ENCODE peak calls at places on chromosomes 6 and 20, in six cellular contexts. One of them, this sample, is unnamed.

GRCh38 chr6:58419321-58419720 is 1101.9 kb downstream of the PRIM2 start:
- DNase-seq in HepG2: no peak
- DNase-seq in breast epithelium: no peak
- DNase-seq in lower leg skin: no peak
- DNase-seq in ovary: no peak
- DNase-seq in endothelial cell of umbilical vein: no peak
- DNase-seq in this sample: no peak

GRCh38 chr20:57779401-57780003 is 69.7 kb upstream of the PMEPA1 start:
- DNase-seq in ovary: no peak
- DNase-seq in endothelial cell of umbilical vein: no peak
- DNase-seq in lower leg skin: peak
- DNase-seq in HepG2: no peak
- DNase-seq in breast epithelium: no peak
- DNase-seq in this sample: no peak

GRCh38 chr6:35496036-35496850 is 636 bp downstream of the TEAD3 start:
- DNase-seq in breast epithelium: no peak
- DNase-seq in lower leg skin: peak
- DNase-seq in HepG2: peak
- DNase-seq in ovary: peak
- DNase-seq in endothelial cell of umbilical vein: no peak
- DNase-seq in this sample: peak

GRCh38 chr20:63022501-63022900 is 15.7 kb upstream of the BHLHE23 start:
- DNase-seq in HepG2: no peak
- DNase-seq in lower leg skin: no peak
- DNase-seq in breast epithelium: no peak
- DNase-seq in endothelial cell of umbilical vein: no peak
- DNase-seq in ovary: no peak
- DNase-seq in this sample: no peak

GRCh38 chr6:153435787-153436186 is 304.7 kb upstream of the RGS17 start:
- DNase-seq in lower leg skin: no peak
- DNase-seq in endothelial cell of umbilical vein: no peak
- DNase-seq in HepG2: no peak
- DNase-seq in breast epithelium: no peak
- DNase-seq in ovary: no peak
- DNase-seq in this sample: no peak

GRCh38 chr6:108068618-108069017 is 5.9 kb downstream of the OSTM1 start:
- DNase-seq in ovary: no peak
- DNase-seq in lower leg skin: no peak
- DNase-seq in endothelial cell of umbilical vein: no peak
- DNase-seq in HepG2: no peak
- DNase-seq in breast epithelium: no peak
- DNase-seq in this sample: no peak

GRCh38 chr6:160102956-160103824 is 18.4 kb upstream of the SLC22A1 start:
- DNase-seq in breast epithelium: no peak
- DNase-seq in ovary: no peak
- DNase-seq in endothelial cell of umbilical vein: peak
- DNase-seq in HepG2: peak
- DNase-seq in lower leg skin: no peak
- DNase-seq in this sample: peak

GRCh38 chr20:36881888-36882287 is 6.0 kb downstream of the TLDC2 start:
- DNase-seq in endothelial cell of umbilical vein: no peak
- DNase-seq in lower leg skin: no peak
- DNase-seq in breast epithelium: no peak
- DNase-seq in ovary: no peak
- DNase-seq in HepG2: no peak
- DNase-seq in this sample: no peak

GRCh38 chr6:108609276-108609769 is 48.6 kb downstream of the FOXO3 start:
- DNase-seq in ovary: no peak
- DNase-seq in breast epithelium: no peak
- DNase-seq in endothelial cell of umbilical vein: no peak
- DNase-seq in HepG2: no peak
- DNase-seq in lower leg skin: no peak
- DNase-seq in this sample: no peak

GRCh38 chr6:157162756-157163433 is 160.4 kb downstream of the TMEM242 start:
- DNase-seq in ovary: no peak
- DNase-seq in HepG2: no peak
- DNase-seq in breast epithelium: no peak
- DNase-seq in endothelial cell of umbilical vein: no peak
- DNase-seq in lower leg skin: no peak
- DNase-seq in this sample: no peak
- TF ChIP-seq CTCF in ovary: no peak
- TF ChIP-seq CTCF in HepG2: no peak
- TF ChIP-seq CTCF in breast epithelium: no peak
- TF ChIP-seq CTCF in endothelial cell of umbilical vein: no peak
- TF ChIP-seq CTCF in lower leg skin: no peak
- TF ChIP-seq CTCF in this sample: no peak

DNA sequence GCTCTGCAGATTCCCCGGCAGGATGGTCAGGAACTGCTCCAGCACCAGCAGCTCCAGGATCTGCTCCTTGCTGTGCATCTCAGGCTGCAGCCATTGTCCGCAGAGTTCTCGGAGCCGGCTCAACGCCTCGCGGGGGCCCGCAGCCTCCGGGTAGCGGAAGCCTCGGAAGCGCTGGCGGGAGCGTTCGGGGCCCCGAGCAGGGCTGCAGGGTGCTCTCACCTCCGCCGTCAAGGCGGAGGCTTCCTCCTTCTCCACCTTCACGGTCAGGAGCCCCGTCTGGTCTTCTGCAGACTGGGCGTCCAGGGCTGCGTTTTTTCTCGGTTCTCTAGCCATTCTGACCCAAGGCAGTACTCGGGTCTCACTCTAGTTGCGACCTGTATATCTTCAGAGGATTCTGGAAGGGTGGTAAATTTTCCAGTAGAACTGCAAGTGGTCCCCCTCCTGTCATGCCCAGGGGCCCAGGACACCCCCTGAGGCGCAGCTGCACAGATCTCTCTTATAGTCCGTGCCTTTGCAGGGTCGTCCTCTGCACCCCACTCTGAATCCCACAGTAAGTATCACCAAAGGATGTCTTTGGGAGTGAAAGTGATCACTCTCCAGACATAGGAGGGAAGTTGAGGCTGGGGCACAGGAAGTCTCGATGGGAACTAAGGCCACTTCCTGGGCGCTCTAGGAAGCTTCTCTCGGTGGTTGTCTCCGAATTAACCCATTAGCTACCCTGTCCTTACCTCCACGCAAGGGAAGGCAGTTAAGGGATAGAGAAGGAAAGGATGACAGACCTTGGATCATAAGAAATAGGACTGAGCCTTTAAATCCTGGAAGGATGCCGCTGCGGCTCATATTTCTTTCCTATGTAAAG is at the start of gene ZKSCAN4:
- DNase-seq in endothelial cell of umbilical vein: peak
- DNase-seq in HepG2: peak
- DNase-seq in lower leg skin: peak
- DNase-seq in ovary: peak
- DNase-seq in breast epithelium: peak
- DNase-seq in this sample: peak
- H3K4me3 ChIP-seq in endothelial cell of umbilical vein: peak
- H3K4me3 ChIP-seq in HepG2: peak
- H3K4me3 ChIP-seq in lower leg skin: peak
- H3K4me3 ChIP-seq in ovary: peak
- H3K4me3 ChIP-seq in breast epithelium: peak
- H3K4me3 ChIP-seq in this sample: peak

DNA sequence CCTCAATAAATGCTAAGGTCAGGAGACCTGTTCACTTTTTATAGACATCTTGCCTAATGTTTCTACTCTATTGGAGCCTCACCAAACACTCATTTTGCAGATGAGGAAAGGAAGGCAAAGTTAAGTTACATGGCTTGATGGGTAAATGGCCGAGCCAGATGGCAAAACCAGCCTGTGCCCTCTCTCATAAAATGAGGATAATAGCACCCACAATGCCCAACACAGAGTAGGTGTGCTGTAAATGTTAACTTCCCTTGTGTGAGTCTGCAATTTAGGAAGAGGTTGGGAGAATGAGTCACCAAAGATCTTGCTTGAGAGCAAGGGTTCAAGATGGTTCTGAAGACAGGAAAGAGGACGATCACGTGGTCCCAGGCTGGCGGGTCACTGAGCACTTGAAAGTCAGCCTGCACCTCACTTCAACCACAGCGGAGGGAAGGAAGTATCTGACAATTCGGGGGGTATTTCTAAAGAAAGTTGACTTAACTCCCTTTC is 3.3 kb downstream of the KCNK5 start:
- DNase-seq in lower leg skin: no peak
- DNase-seq in HepG2: no peak
- DNase-seq in ovary: no peak
- DNase-seq in endothelial cell of umbilical vein: no peak
- DNase-seq in breast epithelium: no peak
- DNase-seq in this sample: peak
- TF ChIP-seq POLR2A in lower leg skin: no peak
- TF ChIP-seq POLR2A in HepG2: no peak
- TF ChIP-seq POLR2A in ovary: no peak
- TF ChIP-seq POLR2A in endothelial cell of umbilical vein: no peak
- TF ChIP-seq POLR2A in breast epithelium: no peak
- TF ChIP-seq POLR2A in this sample: no peak

GRCh38 chr20:61599061-61599930 is 347.2 kb downstream of the CDH4 start:
- DNase-seq in endothelial cell of umbilical vein: no peak
- DNase-seq in lower leg skin: no peak
- DNase-seq in ovary: no peak
- DNase-seq in breast epithelium: no peak
- DNase-seq in HepG2: no peak
- DNase-seq in this sample: peak
- TF ChIP-seq CTCF in endothelial cell of umbilical vein: no peak
- TF ChIP-seq CTCF in lower leg skin: no peak
- TF ChIP-seq CTCF in ovary: no peak
- TF ChIP-seq CTCF in breast epithelium: no peak
- TF ChIP-seq CTCF in HepG2: peak
- TF ChIP-seq CTCF in this sample: peak

GRCh38 chr20:59669451-59669850 is 65.1 kb downstream of the PHACTR3 start:
- DNase-seq in lower leg skin: no peak
- DNase-seq in ovary: no peak
- DNase-seq in breast epithelium: no peak
- DNase-seq in endothelial cell of umbilical vein: no peak
- DNase-seq in HepG2: no peak
- DNase-seq in this sample: no peak

GRCh38 chr20:59672576-59672975 is 68.2 kb downstream of the PHACTR3 start:
- DNase-seq in lower leg skin: peak
- DNase-seq in ovary: no peak
- DNase-seq in HepG2: no peak
- DNase-seq in breast epithelium: no peak
- DNase-seq in endothelial cell of umbilical vein: no peak
- DNase-seq in this sample: no peak

GRCh38 chr20:59671661-59672471 is 67.5 kb downstream of the PHACTR3 start:
- DNase-seq in endothelial cell of umbilical vein: no peak
- DNase-seq in lower leg skin: peak
- DNase-seq in ovary: no peak
- DNase-seq in HepG2: no peak
- DNase-seq in breast epithelium: no peak
- DNase-seq in this sample: no peak

GRCh38 chr20:59668926-59669325 is 64.6 kb downstream of the PHACTR3 start:
- DNase-seq in lower leg skin: peak
- DNase-seq in ovary: no peak
- DNase-seq in breast epithelium: no peak
- DNase-seq in HepG2: no peak
- DNase-seq in endothelial cell of umbilical vein: no peak
- DNase-seq in this sample: no peak

DNA sequence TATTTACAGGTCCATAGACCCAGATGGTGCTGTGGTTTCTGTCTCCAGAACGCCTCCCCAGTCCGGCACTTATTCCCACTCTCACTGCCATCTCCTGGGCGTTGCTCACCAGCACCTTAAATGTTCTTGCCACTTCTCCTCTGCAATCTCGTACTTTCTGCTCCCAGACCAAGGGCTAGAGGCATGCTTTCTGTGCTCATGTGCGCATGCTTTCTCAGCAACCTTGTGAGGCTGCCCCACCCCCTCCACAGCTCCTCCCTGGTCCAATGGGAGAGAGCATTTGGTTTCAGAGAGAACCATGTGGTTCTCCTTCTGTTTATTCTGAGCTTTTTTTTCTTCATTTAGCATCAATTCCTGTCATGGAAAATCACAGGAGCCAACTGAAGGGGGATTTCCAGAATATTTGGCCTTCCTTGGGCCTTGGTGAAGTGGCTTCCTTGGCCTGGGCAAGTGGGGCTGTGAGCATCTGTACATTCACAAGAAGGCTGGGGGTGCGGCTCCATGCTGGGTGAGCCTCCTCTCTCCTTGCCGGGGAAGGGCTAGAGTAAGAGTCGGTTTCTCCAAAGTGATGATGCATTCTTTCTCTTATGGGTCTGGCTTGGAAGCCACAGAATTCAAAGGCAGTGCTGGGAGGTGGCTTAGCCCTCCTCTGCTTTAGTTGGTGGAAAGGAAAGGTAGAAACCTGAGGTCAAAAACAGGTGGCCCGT is 66.6 kb downstream of the PHACTR3 start:
- DNase-seq in HepG2: no peak
- DNase-seq in ovary: no peak
- DNase-seq in endothelial cell of umbilical vein: no peak
- DNase-seq in lower leg skin: peak
- DNase-seq in breast epithelium: no peak
- DNase-seq in this sample: no peak
- H3K4me3 ChIP-seq in HepG2: no peak
- H3K4me3 ChIP-seq in ovary: no peak
- H3K4me3 ChIP-seq in endothelial cell of umbilical vein: no peak
- H3K4me3 ChIP-seq in lower leg skin: no peak
- H3K4me3 ChIP-seq in breast epithelium: no peak
- H3K4me3 ChIP-seq in this sample: no peak

GRCh38 chr6:2858678-2859324 is 17.1 kb upstream of the SERPINB1 start:
- DNase-seq in ovary: no peak
- DNase-seq in HepG2: no peak
- DNase-seq in breast epithelium: no peak
- DNase-seq in lower leg skin: no peak
- DNase-seq in endothelial cell of umbilical vein: peak
- DNase-seq in this sample: no peak

GRCh38 chr6:2855061-2855519 is 13.4 kb upstream of the SERPINB1 start:
- DNase-seq in ovary: no peak
- DNase-seq in breast epithelium: no peak
- DNase-seq in endothelial cell of umbilical vein: peak
- DNase-seq in lower leg skin: no peak
- DNase-seq in HepG2: no peak
- DNase-seq in this sample: no peak

GRCh38 chr6:2859325-2859700 is 17.6 kb upstream of the SERPINB1 start:
- DNase-seq in endothelial cell of umbilical vein: no peak
- DNase-seq in HepG2: no peak
- DNase-seq in breast epithelium: no peak
- DNase-seq in ovary: no peak
- DNase-seq in lower leg skin: no peak
- DNase-seq in this sample: no peak

GRCh38 chr6:2857185-2857579 is 15.5 kb upstream of the SERPINB1 start:
- DNase-seq in ovary: no peak
- DNase-seq in endothelial cell of umbilical vein: no peak
- DNase-seq in breast epithelium: no peak
- DNase-seq in HepG2: no peak
- DNase-seq in lower leg skin: no peak
- DNase-seq in this sample: no peak

GRCh38 chr6:2857580-2858337 is 16.1 kb upstream of the SERPINB1 start:
- DNase-seq in ovary: peak
- DNase-seq in breast epithelium: no peak
- DNase-seq in lower leg skin: no peak
- DNase-seq in HepG2: no peak
- DNase-seq in endothelial cell of umbilical vein: peak
- DNase-seq in this sample: peak
- TF ChIP-seq POLR2A in ovary: no peak
- TF ChIP-seq POLR2A in breast epithelium: no peak
- TF ChIP-seq POLR2A in lower leg skin: no peak
- TF ChIP-seq POLR2A in HepG2: no peak
- TF ChIP-seq POLR2A in endothelial cell of umbilical vein: peak
- TF ChIP-seq POLR2A in this sample: no peak